ENCODE peak calls at places on chromosomes 3 and 15, in five cellular contexts. O is IMR-90, P is mesenchymal stem cell, Q is neuronal stem cell, F is H1. Z is an unnamed sample.
A peak's percentile ranks its signal among the peaks of the same experiment; 100 is the strongest.

GRCh38 chr15:74127954-74128784 is 2.2 kb upstream of the ISLR2 start:
- DNase-seq in O (no peak), P (no peak), Q (no peak), F (no peak), Z (no peak)

GRCh38 chr3:133821767-133822638 is 16.4 kb downstream of the SRPRB start:
- DNase-seq in O (peak; percentile 80), P (peak; percentile 60), Q (no peak), F (peak; percentile 38), Z (peak; percentile 89)

GRCh38 chr15:49895337-49896223 is 223.5 kb downstream of the ATP8B4 start:
- DNase-seq in O (peak; percentile 19), P (peak; percentile 55), Q (peak; percentile 48), F (no peak), Z (peak; percentile 11)

GRCh38 chr15:88627463-88627862 is 6.3 kb downstream of the AEN start:
- DNase-seq in O (no peak), P (no peak), Q (no peak), F (no peak), Z (no peak)

GRCh38 chr3:130379274-130379673 is 33.8 kb downstream of the COL6A5 start:
- DNase-seq in O (no peak), P (peak; percentile 58), Q (no peak), F (no peak), Z (no peak)

GRCh38 chr3:23750573-23751484 is 54.9 kb upstream of the UBE2E1 start:
- DNase-seq in O (no peak), P (peak; percentile 47), Q (no peak), F (no peak), Z (no peak)

GRCh38 chr3:30475809-30476178 is 130.6 kb upstream of the TGFBR2 start:
- DNase-seq in O (no peak), P (no peak), Q (no peak), F (no peak), Z (no peak)

GRCh38 chr15:58856090-58856489 is 77.4 kb downstream of the SLTM start:
- DNase-seq in O (peak; percentile 70), P (peak; percentile 50), Q (no peak), F (no peak), Z (no peak)

GRCh38 chr3:120438216-120438615 is 12.6 kb downstream of the FSTL1 start:
- DNase-seq in O (no peak), P (no peak), Q (no peak), F (no peak), Z (no peak)

GRCh38 chr3:133863865-133864264 is 31.8 kb downstream of the RAB6B start:
- DNase-seq in O (no peak), P (no peak), Q (no peak), F (no peak), Z (no peak)

GRCh38 chr3:9202546-9202945 is 46.9 kb downstream of the SRGAP3 start:
- DNase-seq in O (no peak), P (no peak), Q (no peak), F (no peak), Z (no peak)

GRCh38 chr15:40330368-40330836 is 6.9 kb downstream of the INAFM2 start:
- DNase-seq in O (peak; percentile 66), P (peak; percentile 90), Q (no peak), F (no peak), Z (no peak)

GRCh38 chr3:113668015-113668414 is 28.4 kb downstream of the USF3 start:
- DNase-seq in O (peak; percentile 74), P (peak; percentile 14), Q (no peak), F (no peak), Z (no peak)

DNA sequence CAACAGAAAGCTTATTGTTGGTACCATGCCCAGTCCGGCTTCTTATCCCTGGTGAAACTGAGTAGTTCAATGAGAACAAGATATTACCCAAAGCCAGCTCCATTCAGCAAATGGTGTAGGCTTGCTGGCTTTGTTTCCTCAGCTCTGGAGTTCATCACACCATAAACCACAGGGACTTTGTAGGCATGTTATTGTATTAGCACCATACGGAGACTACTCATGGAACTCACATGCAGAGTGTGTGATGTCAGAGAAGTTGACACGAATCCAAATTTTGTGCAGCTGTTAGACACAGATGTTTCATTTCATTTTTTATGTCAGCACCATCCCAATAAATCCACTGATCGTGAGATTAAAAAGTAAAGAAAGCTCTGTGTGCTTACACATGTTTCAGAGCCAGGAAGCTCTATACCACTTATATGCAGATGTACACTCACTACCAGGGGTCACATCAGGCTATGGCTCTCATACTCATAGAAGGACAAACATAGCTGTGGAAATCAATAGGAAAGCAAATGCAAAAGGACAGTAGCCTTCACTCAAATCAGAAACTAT is 63.4 kb upstream of the LEKR1 start:
- DNase-seq in O (peak; percentile 93), P (peak; percentile 70), Q (no peak), F (no peak), Z (no peak)
- H3K23ac ChIP-seq in O (peak overlapping the region; percentile 11), P (no peak overlapping the region), Q (no peak overlapping the region), F (no peak overlapping the region), Z (no peak overlapping the region)

DNA sequence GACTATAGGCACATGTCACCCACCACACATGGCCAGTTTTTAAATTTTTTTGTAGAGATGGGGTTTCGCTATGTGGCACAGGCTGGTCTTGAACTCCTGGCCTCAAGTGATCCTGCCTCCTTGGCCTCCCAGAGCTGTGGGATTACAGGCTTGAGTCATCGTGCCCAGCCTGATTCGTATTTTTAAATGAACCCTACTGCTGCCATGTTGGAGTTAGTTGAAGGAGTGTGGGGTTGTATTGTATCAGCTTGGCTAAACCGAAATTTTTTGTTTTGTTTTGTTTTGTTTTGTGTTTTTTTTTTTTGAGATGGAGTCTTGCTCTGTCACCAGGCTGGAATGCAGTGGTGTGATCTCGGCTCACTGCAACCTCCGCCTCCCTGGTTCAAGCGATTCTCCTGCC is 11.8 kb upstream of the ZNF770 start:
- DNase-seq in O (no peak), P (no peak), Q (no peak), F (no peak), Z (no peak)
- H2BK15ac ChIP-seq in O (no peak overlapping the region), P (no peak overlapping the region), Q (no peak overlapping the region), F (peak overlapping the region; percentile 37), Z (no peak overlapping the region)

DNA sequence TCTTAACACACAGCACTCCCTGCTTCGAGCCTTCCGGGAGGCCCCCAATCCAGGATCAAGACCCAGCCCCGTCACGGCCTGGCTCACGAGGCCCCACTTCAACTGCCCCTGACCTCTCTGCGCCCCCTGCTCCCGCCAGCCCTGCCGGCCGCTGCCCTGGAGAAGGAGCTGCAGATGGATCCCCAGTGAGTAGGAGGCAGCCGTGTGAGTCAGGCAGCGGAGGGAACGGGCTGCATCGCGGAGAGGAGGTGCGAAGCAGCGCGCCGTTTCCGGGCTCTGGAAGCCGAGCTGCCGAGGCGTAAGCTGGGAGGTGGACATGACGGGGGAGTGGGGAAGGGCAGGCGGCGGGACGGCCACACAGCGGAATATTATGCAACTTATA is 133.4 kb downstream of the TPRA1 start:
- DNase-seq in O (peak; percentile 60), P (peak; percentile 46), Q (no peak), F (no peak), Z (peak; percentile 76)
- H3K4me3 ChIP-seq in O (no peak overlapping the region), P (peak overlapping the region; percentile 71), Q (no peak overlapping the region), F (peak overlapping the region; percentile 67), Z (no peak overlapping the region)

GRCh38 chr3:181622365-181622764 is 89.4 kb upstream of the SOX2 start:
- DNase-seq in O (no peak), P (no peak), Q (no peak), F (no peak), Z (no peak)

GRCh38 chr3:181619897-181620296 is 91.8 kb upstream of the SOX2 start:
- DNase-seq in O (no peak), P (no peak), Q (no peak), F (no peak), Z (no peak)

GRCh38 chr3:181629029-181629428 is 82.7 kb upstream of the SOX2 start:
- DNase-seq in O (peak; percentile 2), P (no peak), Q (no peak), F (no peak), Z (no peak)

GRCh38 chr3:181628384-181628783 is 83.3 kb upstream of the SOX2 start:
- DNase-seq in O (no peak), P (no peak), Q (no peak), F (no peak), Z (no peak)

DNA sequence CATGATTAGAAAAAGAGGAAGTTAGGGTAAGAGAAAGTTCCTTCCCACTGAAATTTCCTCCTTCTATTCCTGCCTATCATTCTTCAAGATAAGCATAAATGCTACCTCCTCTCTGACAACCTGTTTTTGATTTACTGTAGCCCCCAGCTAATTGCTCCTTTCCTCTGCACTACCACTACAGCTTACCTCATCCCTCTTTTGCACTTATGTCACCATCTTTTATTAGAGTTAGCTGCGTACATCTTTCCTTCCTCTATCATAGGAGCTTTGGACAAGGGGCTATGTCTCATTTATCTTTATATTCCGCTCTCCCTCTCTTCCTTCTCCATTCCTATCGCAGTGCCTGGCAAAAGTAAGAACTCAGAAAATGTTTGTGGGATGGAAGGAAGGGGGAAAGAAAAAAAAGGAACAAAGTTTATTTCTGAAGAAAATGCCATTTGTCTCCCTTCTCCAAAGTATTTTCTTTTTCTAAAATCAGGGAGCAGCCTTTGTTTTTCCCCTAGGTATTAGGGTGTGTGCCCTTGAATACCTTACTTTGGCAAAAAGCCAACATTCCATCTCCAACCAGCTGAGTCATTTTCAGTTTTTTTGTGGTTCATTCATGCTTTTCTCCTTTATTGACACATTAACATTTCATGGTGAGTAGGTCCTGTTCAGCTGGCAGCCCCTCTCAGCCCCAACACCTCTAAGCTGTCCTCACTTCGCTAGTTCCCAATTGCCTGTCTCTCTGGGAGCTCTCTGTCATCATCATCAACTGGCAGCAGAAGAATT is 87.6 kb upstream of the SOX2 start:
- DNase-seq in O (no peak), P (no peak), Q (no peak), F (no peak), Z (no peak)
- H3K23ac ChIP-seq in O (no peak overlapping the region), P (no peak overlapping the region), Q (no peak overlapping the region), F (no peak overlapping the region), Z (no peak overlapping the region)

GRCh38 chr15:28933710-28934445 is 48.1 kb downstream of the APBA2 start:
- DNase-seq in O (no peak), P (no peak), Q (no peak), F (no peak), Z (peak; percentile 7)
- H2BK15ac ChIP-seq in O (no peak overlapping the region), P (no peak overlapping the region), Q (no peak overlapping the region), F (no peak overlapping the region), Z (no peak overlapping the region)

DNA sequence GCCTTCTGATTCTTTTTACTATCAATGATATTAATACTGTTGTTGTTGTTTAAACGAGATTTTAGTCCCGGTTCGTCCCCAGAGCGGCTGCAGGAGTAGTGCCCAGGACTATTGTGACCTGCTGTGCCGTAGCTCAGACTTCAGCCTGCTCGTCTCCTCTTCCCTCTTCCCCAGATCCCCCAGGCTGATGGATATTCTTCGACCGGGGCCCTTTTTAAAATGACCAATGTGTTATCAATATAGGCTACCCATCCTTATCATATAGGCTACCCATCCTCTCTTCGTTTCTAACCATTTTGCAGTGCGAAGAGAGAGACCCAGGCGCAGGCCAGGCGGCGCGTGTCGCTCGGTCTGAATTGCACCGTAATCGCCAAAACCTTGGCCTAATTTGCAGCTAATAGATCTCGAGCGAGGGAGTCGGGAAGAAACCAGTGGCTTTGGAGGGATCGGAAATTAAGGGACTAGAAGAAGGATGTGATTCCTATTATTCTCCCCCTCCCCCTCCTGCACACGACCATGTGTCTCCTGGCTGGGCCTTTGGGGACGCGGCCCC is 23.0 kb downstream of the NR2F2 start:
- DNase-seq in O (no peak), P (no peak), Q (no peak), F (no peak), Z (no peak)
- H3K4me3 ChIP-seq in O (peak overlapping the region; percentile 71), P (peak overlapping the region; percentile 81), Q (no peak overlapping the region), F (peak overlapping the region; percentile 53), Z (no peak overlapping the region)

DNA sequence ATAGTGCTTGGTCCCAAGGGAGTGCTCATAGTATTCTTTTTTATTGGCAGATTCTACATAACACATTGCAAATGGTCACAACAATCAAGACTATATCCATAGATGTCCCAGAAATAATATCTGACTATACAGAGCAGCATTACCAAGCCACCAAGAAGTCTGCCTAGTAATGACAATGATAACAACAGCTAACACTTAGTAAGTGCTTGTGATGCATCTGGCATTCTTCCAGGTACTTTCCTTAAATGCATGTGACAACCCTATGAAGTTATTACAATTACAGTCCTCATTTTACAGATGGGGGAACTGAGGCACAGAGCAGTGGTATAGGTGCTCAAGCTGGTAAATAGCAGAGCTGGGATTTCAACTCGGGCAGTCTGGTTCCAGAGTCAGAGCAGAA is 49.6 kb upstream of the ICE2 start:
- DNase-seq in O (peak; percentile 61), P (peak; percentile 30), Q (no peak), F (no peak), Z (no peak)
- H3K23ac ChIP-seq in O (no peak overlapping the region), P (no peak overlapping the region), Q (no peak overlapping the region), F (no peak overlapping the region), Z (no peak overlapping the region)